ENCODE peak calls at places on chromosomes 7 and 10, in five cellular contexts. L is sigmoid colon; Z is fibroblast of lung; N is activated CD4-positive, alpha-beta T cell treated with anti-CD3 and anti-CD28 coated beads, Interleukin-2, amount 50 U/mL, for 24 hours; M is lung. Y is an unnamed sample.

GRCh38 chr10:56698506-56698905 is 337.4 kb upstream of the ZWINT start:
- DNase-seq in L (no peak), M (no peak), N (no peak), Z (no peak), Y (no peak)

GRCh38 chr10:35375091-35375765 is 38.9 kb downstream of the CCNY start:
- DNase-seq in Z (no peak), N (no peak), L (no peak), M (no peak), Y (no peak)

GRCh38 chr7:91836065-91836368 is 44.5 kb downstream of the MTERF1 start:
- DNase-seq in M (no peak), Z (no peak), N (no peak), L (no peak), Y (peak)

GRCh38 chr7:90262438-90262837 is 17.5 kb downstream of the CFAP69 start:
- DNase-seq in N (no peak), Z (peak), M (no peak), L (no peak), Y (peak)

GRCh38 chr10:26738354-26738753 is 40.9 kb downstream of the PDSS1 start:
- DNase-seq in N (no peak), Z (no peak), M (no peak), L (no peak), Y (no peak)

GRCh38 chr10:109961181-109962001 is 38.1 kb upstream of the XPNPEP1 start:
- DNase-seq in L (no peak), Z (peak), M (no peak), N (no peak), Y (no peak)

GRCh38 chr7:41501466-41501865 is 201.4 kb downstream of the INHBA start:
- DNase-seq in M (no peak), L (no peak), Z (no peak), N (no peak), Y (no peak)

GRCh38 chr10:23820789-23821188 is 381.9 kb downstream of the OTUD1 start:
- DNase-seq in L (no peak), M (no peak), N (no peak), Z (no peak), Y (no peak)

GRCh38 chr7:25854608-25855497 is 297.1 kb upstream of the NFE2L3 start:
- DNase-seq in L (peak), Z (peak), M (no peak), N (no peak), Y (peak)

GRCh38 chr10:69819713-69820506 is 18.2 kb downstream of the COL13A1 start:
- DNase-seq in L (no peak), Z (peak), N (no peak), M (no peak), Y (no peak)

GRCh38 chr7:1361016-1361755 is 98.1 kb downstream of the MICALL2 start:
- DNase-seq in Z (no peak), M (no peak), N (no peak), L (peak), Y (no peak)

GRCh38 chr10:5449823-5450222 is 37.5 kb downstream of the NET1 start:
- DNase-seq in Z (peak), N (no peak), M (no peak), L (no peak), Y (no peak)

GRCh38 chr10:125093199-125093841 is 67.0 kb downstream of the CTBP2 start:
- DNase-seq in M (no peak), L (peak), Z (peak), N (no peak), Y (no peak)

GRCh38 chr10:784759-785538 is 95.5 kb upstream of the DIP2C start:
- DNase-seq in N (peak), Z (peak), L (peak), M (peak), Y (peak)

GRCh38 chr10:51000976-51001375 is 73.3 kb upstream of the PRKG1 start:
- DNase-seq in L (no peak), Z (no peak), M (no peak), N (no peak), Y (no peak)

GRCh38 chr10:68135922-68136718 is 26.8 kb downstream of the MYPN start:
- DNase-seq in L (no peak), N (no peak), M (no peak), Z (peak), Y (peak)

GRCh38 chr10:97713351-97713827 is at the start of gene MARVELD1:
- DNase-seq in Z (peak), M (peak), N (no peak), L (peak), Y (peak)

GRCh38 chr7:112500619-112501018 is 19.8 kb downstream of the LSMEM1 start:
- DNase-seq in N (no peak), L (no peak), Z (peak), M (no peak), Y (no peak)

GRCh38 chr7:142586611-142587010 is 162.7 kb upstream of the PRSS1 start:
- DNase-seq in M (no peak), Z (no peak), L (no peak), N (no peak), Y (no peak)

GRCh38 chr7:107939472-107940145 is 48.6 kb downstream of the DLD start:
- DNase-seq in M (no peak), Z (peak), L (peak), N (no peak), Y (peak)

GRCh38 chr10:17665742-17666141 is 21.8 kb downstream of the STAM start:
- DNase-seq in L (no peak), N (no peak), Z (peak), M (no peak), Y (no peak)

GRCh38 chr10:132326925-132327324 is 5.1 kb upstream of the LRRC27 start:
- DNase-seq in N (no peak), Z (no peak), M (no peak), L (peak), Y (no peak)

GRCh38 chr7:97639036-97639435 is 92.8 kb upstream of the TAC1 start:
- DNase-seq in N (no peak), L (no peak), M (no peak), Z (no peak), Y (no peak)

GRCh38 chr7:50818324-50818723 is 35.6 kb upstream of the GRB10 start:
- DNase-seq in N (no peak), L (no peak), Z (no peak), M (no peak), Y (no peak)

GRCh38 chr7:133290041-133290440 is 37.2 kb downstream of the EXOC4 start:
- DNase-seq in N (no peak), Z (peak), L (no peak), M (no peak), Y (no peak)

GRCh38 chr7:7920481-7920880 is 48.1 kb upstream of the GLCCI1 start:
- DNase-seq in L (no peak), Z (no peak), M (no peak), N (no peak), Y (no peak)

GRCh38 chr7:102190777-102191176 is 95.9 kb upstream of the SH2B2 start:
- DNase-seq in L (no peak), M (no peak), Z (no peak), N (no peak), Y (no peak)

GRCh38 chr7:142646274-142646895 is 102.9 kb upstream of the PRSS1 start:
- DNase-seq in Z (no peak), M (no peak), N (no peak), L (no peak), Y (no peak)

GRCh38 chr7:92622680-92623079 is 32.5 kb upstream of the FAM133B start:
- DNase-seq in Z (no peak), M (no peak), N (no peak), L (no peak), Y (no peak)

GRCh38 chr10:92891885-92892705 is 43.8 kb downstream of the EXOC6 start:
- DNase-seq in N (no peak), M (peak), Z (peak), L (peak), Y (no peak)

GRCh38 chr10:49369216-49370162 is 26.4 kb downstream of the DRGX start:
- DNase-seq in L (no peak), M (peak), Z (no peak), N (no peak), Y (no peak)

GRCh38 chr7:27501001-27501400 is 161.7 kb downstream of the HIBADH start:
- DNase-seq in M (no peak), L (no peak), N (no peak), Z (no peak), Y (no peak)

GRCh38 chr10:126247454-126247975 is 140.8 kb downstream of the ADAM12 start:
- DNase-seq in L (peak), M (peak), N (no peak), Z (peak), Y (no peak)

GRCh38 chr10:36469585-36469984 is 655.8 kb upstream of the ANKRD30A start:
- DNase-seq in M (no peak), N (no peak), Z (no peak), L (no peak), Y (no peak)

GRCh38 chr10:122124808-122125207 is 135.8 kb downstream of the TACC2 start:
- DNase-seq in L (no peak), Z (no peak), M (no peak), N (no peak), Y (no peak)

GRCh38 chr7:140649566-140650205 is 9.1 kb upstream of the DENND2A start:
- DNase-seq in M (no peak), Z (no peak), L (peak), N (no peak), Y (no peak)

Y was measured in NCI-H446.